ENCODE peak calls at places on chromosome 10, in eight cellular contexts. J is pancreas, V is heart right ventricle, C is Peyer's patch, P is hepatocyte, R is tibial nerve, I is NB4, Z is MM.1S. D is an unnamed sample.

GRCh38 chr10:79162861-79163662 is 94.3 kb downstream of the ZMIZ1 start:
- DNase-seq in C (no peak), V (no peak), I (no peak), P (no peak), R (no peak), Z (no peak), J (no peak), D (no peak)

GRCh38 chr10:42475168-42476098 is 162.9 kb downstream of the ZNF33B start:
- DNase-seq in P (no peak), J (peak), I (no peak), R (no peak), Z (no peak), V (peak), C (no peak), D (no peak)

GRCh38 chr10:100775346-100775745 is 30.0 kb downstream of the PAX2 start:
- DNase-seq in R (no peak), I (no peak), J (no peak), C (no peak), V (no peak), Z (no peak), P (no peak), D (peak)

GRCh38 chr10:3482200-3482993 is 302.6 kb downstream of the KLF6 start:
- DNase-seq in C (no peak), I (peak), Z (no peak), V (no peak), P (peak), J (no peak), R (peak), D (peak)

GRCh38 chr10:15426558-15426957 is 55.5 kb upstream of the FAM171A1 start:
- DNase-seq in I (peak), J (no peak), R (no peak), C (no peak), Z (peak), V (no peak), P (no peak), D (no peak)

GRCh38 chr10:64977912-64978311 is 1456.7 kb downstream of the REEP3 start:
- DNase-seq in I (no peak), C (no peak), Z (no peak), R (no peak), P (no peak), V (no peak), J (no peak), D (no peak)

GRCh38 chr10:120423350-120424197 is 33.5 kb upstream of the PLPP4 start:
- DNase-seq in I (peak), Z (peak), V (peak), R (peak), J (peak), C (no peak), P (peak), D (no peak)

GRCh38 chr10:117005454-117006055 is 568 bp upstream of the SHTN1 start:
- DNase-seq in C (peak), I (no peak), P (peak), J (no peak), V (no peak), R (no peak), Z (no peak), D (no peak)

GRCh38 chr10:58856508-58857240 is 319.8 kb upstream of the PHYHIPL start:
- DNase-seq in I (no peak), P (peak), R (peak), V (no peak), C (no peak), Z (no peak), J (peak), D (no peak)

GRCh38 chr10:51074238-51075028 is at the start of gene PRKG1:
- DNase-seq in C (peak), V (peak), R (peak), P (peak), I (no peak), J (peak), Z (peak), D (peak)

GRCh38 chr10:80662429-80663211 is 124.9 kb downstream of the SH2D4B start:
- DNase-seq in I (peak), V (peak), Z (peak), R (peak), J (peak), C (peak), P (peak), D (peak)
- H3K4me3 ChIP-seq in I (no peak), V (peak), Z (peak), R (peak), J (peak), C (no peak), P (no peak), D (peak)

GRCh38 chr10:127195571-127196226 is 692 bp downstream of the INSYN2A start:
- DNase-seq in V (peak), P (peak), R (no peak), J (peak), Z (no peak), I (no peak), C (no peak), D (no peak)

GRCh38 chr10:127198721-127199120 is 2.3 kb upstream of the INSYN2A start:
- DNase-seq in C (no peak), Z (no peak), J (no peak), I (no peak), P (no peak), V (no peak), R (no peak), D (no peak)

GRCh38 chr10:127196227-127196954 is at the start of gene INSYN2A:
- DNase-seq in J (no peak), V (peak), R (peak), I (no peak), P (peak), C (peak), Z (no peak), D (peak)

GRCh38 chr10:127198307-127198706 is 1.9 kb upstream of the INSYN2A start:
- DNase-seq in Z (no peak), J (no peak), P (no peak), V (no peak), C (no peak), I (no peak), R (no peak), D (no peak)

DNA sequence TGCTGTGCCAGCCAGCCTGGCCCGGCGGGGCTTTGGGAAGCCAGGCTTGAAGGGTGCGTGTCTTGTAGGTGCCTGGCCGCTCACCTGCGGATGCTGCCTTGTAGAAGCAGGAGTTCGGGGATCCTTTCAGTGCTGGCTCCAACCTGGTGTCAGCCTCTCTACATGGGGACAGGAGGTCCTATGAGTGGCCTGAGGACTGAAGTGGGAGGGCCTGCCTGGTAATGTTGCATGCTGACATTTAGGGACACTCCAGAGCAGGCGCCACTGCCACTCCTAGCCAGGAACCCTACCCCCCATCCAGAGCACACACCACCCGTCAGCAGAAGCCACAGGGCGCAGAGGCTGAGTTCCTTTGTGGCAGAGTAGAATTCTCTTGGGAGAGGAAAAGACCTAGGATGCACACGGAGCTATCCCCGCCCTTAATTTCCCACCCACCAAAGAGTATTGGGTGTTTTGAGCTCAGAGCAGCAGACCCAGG is 603 bp upstream of the INSYN2A start:
- DNase-seq in I (no peak), P (no peak), Z (no peak), C (no peak), R (no peak), J (no peak), V (no peak), D (no peak)
- H3K4me3 ChIP-seq in I (no peak), P (no peak), Z (no peak), C (peak), R (no peak), J (no peak), V (peak), D (no peak)

DNA sequence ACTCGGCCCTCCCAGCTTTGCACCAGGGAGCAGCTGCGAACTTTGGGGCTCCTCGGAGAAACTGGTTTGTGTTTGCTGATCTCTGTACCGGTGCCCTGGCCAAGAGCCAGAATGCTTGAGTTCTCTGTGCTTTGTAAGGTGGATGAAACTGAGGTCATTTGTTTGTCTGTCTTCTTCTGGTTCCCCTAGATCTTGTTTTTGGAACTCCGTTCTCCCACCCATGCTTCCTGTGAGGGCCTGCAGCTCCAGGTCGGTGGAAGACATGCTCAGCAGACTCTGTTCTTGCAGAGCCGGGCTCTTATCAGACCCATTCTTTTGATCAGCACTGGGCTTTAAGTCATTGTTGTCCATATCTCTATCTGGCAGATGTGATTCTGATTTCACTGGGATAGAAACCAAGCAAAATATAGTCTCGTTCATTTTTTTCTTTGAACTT is 31.4 kb downstream of the JCAD start:
- DNase-seq in Z (no peak), C (no peak), R (peak), P (peak), V (peak), I (no peak), J (peak), D (no peak)
- H3K4me3 ChIP-seq in Z (no peak), C (no peak), R (no peak), P (no peak), V (peak), I (no peak), J (no peak), D (no peak)

GRCh38 chr10:112225771-112226438 is 42.3 kb upstream of the GPAM start:
- DNase-seq in I (no peak), J (no peak), R (no peak), Z (no peak), V (no peak), P (no peak), C (no peak), D (no peak)

GRCh38 chr10:112223725-112224124 is 40.2 kb upstream of the GPAM start:
- DNase-seq in V (no peak), R (no peak), I (no peak), Z (no peak), P (no peak), C (no peak), J (no peak), D (no peak)

GRCh38 chr10:112226439-112227248 is 43.1 kb upstream of the GPAM start:
- DNase-seq in R (no peak), Z (no peak), V (no peak), C (no peak), I (no peak), P (no peak), J (no peak), D (no peak)

GRCh38 chr10:112222799-112223198 is 39.2 kb upstream of the GPAM start:
- DNase-seq in V (no peak), P (no peak), Z (no peak), J (no peak), R (no peak), C (no peak), I (no peak), D (no peak)

DNA sequence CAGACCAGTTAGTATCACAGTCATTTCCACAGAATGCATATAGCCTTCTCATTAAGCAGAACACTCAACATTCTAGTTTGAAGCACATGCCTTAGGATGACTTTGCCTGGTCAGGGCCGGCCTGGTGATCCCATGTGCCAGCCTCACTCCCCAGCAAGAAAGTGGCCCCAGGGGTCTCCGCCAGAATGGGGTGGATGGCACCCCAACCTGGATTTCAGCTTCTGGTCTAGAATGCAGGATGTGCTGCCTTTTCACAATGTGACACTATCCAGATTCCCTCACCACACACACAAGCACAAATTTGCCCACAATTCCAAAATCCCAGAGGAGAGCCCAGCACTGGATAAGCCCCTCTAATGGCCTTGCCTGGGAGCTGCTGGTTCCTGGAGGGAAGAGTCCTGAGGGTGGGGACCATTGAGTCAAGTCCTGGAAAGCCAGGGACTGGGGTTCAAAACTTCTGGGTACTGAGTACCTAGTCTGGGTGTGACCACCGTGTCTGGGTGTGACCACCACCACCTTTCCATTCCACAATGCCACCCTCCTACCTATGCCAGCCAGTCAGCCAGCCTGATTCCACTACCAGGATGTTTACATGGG is 41.5 kb upstream of the GPAM start:
- DNase-seq in R (no peak), I (no peak), C (no peak), Z (no peak), J (no peak), V (no peak), P (no peak), D (no peak)
- H3K4me3 ChIP-seq in R (no peak), I (no peak), C (peak), Z (no peak), J (no peak), V (no peak), P (no peak), D (no peak)

GRCh38 chr10:86670876-86671275 is 2.6 kb downstream of the LDB3 start:
- DNase-seq in P (no peak), I (no peak), J (no peak), V (no peak), R (no peak), Z (no peak), C (no peak), D (no peak)

GRCh38 chr10:86670290-86670811 is 2.0 kb downstream of the LDB3 start:
- DNase-seq in Z (no peak), C (no peak), I (no peak), V (no peak), R (no peak), P (no peak), J (no peak), D (no peak)

GRCh38 chr10:86671985-86672710 is 3.8 kb downstream of the LDB3 start:
- DNase-seq in R (no peak), V (peak), P (peak), Z (no peak), C (no peak), I (no peak), J (no peak), D (no peak)

GRCh38 chr10:86673216-86673826 is 5.0 kb downstream of the LDB3 start:
- DNase-seq in R (no peak), Z (no peak), J (no peak), V (no peak), C (no peak), I (no peak), P (no peak), D (no peak)

GRCh38 chr10:86671419-86671818 is 3.1 kb downstream of the LDB3 start:
- DNase-seq in I (no peak), Z (no peak), C (no peak), J (no peak), R (no peak), V (no peak), P (no peak), D (no peak)
- H3K4me3 ChIP-seq in I (no peak), Z (no peak), C (no peak), J (no peak), R (no peak), V (peak), P (no peak), D (no peak)

GRCh38 chr10:338176-339037 is 203.2 kb downstream of the ZMYND11 start:
- DNase-seq in J (no peak), P (no peak), R (no peak), V (no peak), C (no peak), Z (no peak), I (no peak), D (peak)

GRCh38 chr10:331186-331585 is 195.9 kb downstream of the ZMYND11 start:
- DNase-seq in Z (no peak), P (no peak), R (no peak), I (no peak), C (no peak), J (no peak), V (no peak), D (no peak)

GRCh38 chr10:336247-336646 is 201.0 kb downstream of the ZMYND11 start:
- DNase-seq in R (no peak), C (no peak), V (no peak), J (no peak), P (no peak), I (no peak), Z (no peak), D (no peak)

GRCh38 chr10:339038-339391 is 203.8 kb downstream of the ZMYND11 start:
- DNase-seq in P (no peak), R (no peak), I (no peak), C (no peak), Z (no peak), J (no peak), V (no peak), D (no peak)

DNA sequence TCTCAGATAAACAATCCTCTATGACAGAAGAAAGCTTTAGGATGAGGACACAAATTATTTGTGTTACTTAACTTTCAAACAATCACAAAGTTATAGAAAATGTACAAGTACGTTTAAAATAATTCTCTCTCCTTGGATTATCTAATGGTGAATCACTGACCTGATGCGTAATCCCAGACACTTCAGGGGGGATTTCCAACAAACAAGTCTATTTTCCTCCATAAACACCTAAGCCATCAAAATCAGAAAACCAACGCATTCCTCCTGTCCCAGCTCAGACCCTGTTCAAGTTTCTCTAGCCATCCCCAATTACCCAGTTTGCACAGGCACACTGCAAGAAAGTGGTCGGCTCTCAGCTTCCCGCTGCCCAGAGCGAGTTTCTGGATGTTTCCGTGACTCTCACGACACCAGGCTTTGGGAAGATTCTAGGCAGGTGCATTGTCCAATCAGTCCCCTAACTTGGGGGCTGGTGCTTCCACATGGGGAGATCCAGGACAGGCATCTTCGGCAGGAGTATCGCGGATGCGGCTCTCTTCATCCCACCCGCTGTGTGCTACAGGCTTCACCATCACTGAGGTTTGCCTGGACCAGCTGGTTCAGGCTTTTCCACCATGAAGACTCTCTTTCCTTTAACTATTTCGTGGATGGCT is 200.0 kb downstream of the ZMYND11 start:
- DNase-seq in J (no peak), C (no peak), I (no peak), P (no peak), Z (no peak), R (no peak), V (no peak), D (no peak)
- H3K4me3 ChIP-seq in J (no peak), C (no peak), I (no peak), P (no peak), Z (no peak), R (no peak), V (no peak), D (no peak)

DNA sequence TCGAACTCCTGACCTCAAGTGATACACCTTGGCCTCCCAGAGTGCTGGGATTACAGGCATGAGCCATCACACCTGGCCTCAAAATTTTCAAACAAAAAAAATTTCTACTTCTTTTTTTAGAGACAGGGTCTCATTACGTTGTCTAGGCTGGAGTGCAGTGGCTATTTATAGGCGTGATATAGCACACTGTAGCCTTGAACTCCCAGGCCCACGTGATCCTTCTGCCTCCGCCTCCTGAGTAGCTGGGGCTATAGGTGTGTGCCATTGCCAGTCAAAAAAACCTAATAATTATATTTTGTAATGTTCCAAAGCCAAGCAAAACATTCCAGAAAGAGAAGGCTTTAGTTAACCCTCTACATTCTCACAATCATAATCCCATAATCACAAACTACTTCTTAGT is 13.8 kb downstream of the POLR3A start:
- DNase-seq in I (no peak), R (no peak), C (no peak), Z (no peak), V (no peak), J (no peak), P (no peak), D (no peak)
- H3K4me3 ChIP-seq in I (no peak), R (no peak), C (no peak), Z (no peak), V (no peak), J (no peak), P (no peak), D (no peak)

GRCh38 chr10:133235891-133236321 is 1.7 kb upstream of the VENTX start:
- DNase-seq in Z (no peak), I (peak), J (no peak), C (no peak), V (no peak), R (no peak), P (no peak), D (no peak)
- H3K4me3 ChIP-seq in Z (no peak), I (no peak), J (peak), C (no peak), V (peak), R (peak), P (no peak), D (no peak)

GRCh38 chr10:45004661-45005060 is 3.9 kb downstream of the ZNF22 start:
- DNase-seq in I (no peak), Z (no peak), J (no peak), P (no peak), C (no peak), V (no peak), R (no peak), D (no peak)
- H3K4me3 ChIP-seq in I (no peak), Z (no peak), J (no peak), P (no peak), C (no peak), V (no peak), R (no peak), D (no peak)

GRCh38 chr10:103711351-103711994 is 143.9 kb downstream of the SH3PXD2A start:
- DNase-seq in Z (no peak), C (no peak), R (no peak), I (no peak), J (no peak), V (no peak), P (no peak), D (no peak)

GRCh38 chr10:103708627-103709288 is 146.6 kb downstream of the SH3PXD2A start:
- DNase-seq in J (no peak), V (no peak), C (no peak), Z (no peak), I (no peak), R (no peak), P (no peak), D (no peak)

GRCh38 chr10:103710490-103710889 is 144.9 kb downstream of the SH3PXD2A start:
- DNase-seq in R (no peak), V (no peak), P (no peak), I (no peak), C (no peak), J (no peak), Z (peak), D (no peak)

GRCh38 chr10:103707956-103708626 is 147.3 kb downstream of the SH3PXD2A start:
- DNase-seq in R (no peak), C (no peak), P (no peak), V (no peak), Z (no peak), I (no peak), J (no peak), D (no peak)

GRCh38 chr10:103709341-103709920 is 145.9 kb downstream of the SH3PXD2A start:
- DNase-seq in Z (no peak), J (no peak), R (no peak), I (no peak), C (no peak), P (no peak), V (no peak), D (no peak)
- H3K4me3 ChIP-seq in Z (no peak), J (no peak), R (no peak), I (no peak), C (no peak), P (no peak), V (no peak), D (no peak)